ENCODE peak calls at places on chromosomes 6 and 20, in nine cellular contexts. L is foreskin fibroblast, D is stomach, O is psoas muscle, K is BJ, H is astrocyte, R is cardiac fibroblast, X is cardiac muscle cell, F is heart right ventricle. B is an unnamed sample.
A peak's percentile ranks its signal among the peaks of the same experiment; 100 is the strongest.

GRCh38 chr6:144176043-144176442 is 25.7 kb downstream of the STX11 start:
- DNase-seq in R (no peak), H (no peak), F (no peak), K (no peak), D (no peak), X (no peak), L (no peak), O (no peak), B (no peak)

GRCh38 chr6:66993272-66993671 is 1286.2 kb upstream of the EYS start:
- DNase-seq in K (no peak), L (no peak), X (no peak), O (no peak), D (no peak), H (no peak), F (no peak), R (peak; percentile 1), B (no peak)

GRCh38 chr20:50278377-50278683 is 87.7 kb downstream of the CEBPB start:
- DNase-seq in X (no peak), H (no peak), O (no peak), D (no peak), R (no peak), K (no peak), L (no peak), F (no peak), B (peak; percentile 53)

GRCh38 chr6:7642784-7643183 is 52.8 kb downstream of the SNRNP48 start:
- DNase-seq in F (no peak), R (no peak), K (no peak), X (no peak), L (no peak), D (no peak), H (no peak), O (no peak), B (no peak)

GRCh38 chr20:13231031-13231752 is 10.1 kb downstream of the ISM1 start:
- DNase-seq in X (no peak), F (no peak), O (no peak), L (peak; percentile 81), R (peak; percentile 9), H (no peak), D (no peak), K (peak; percentile 45), B (no peak)

GRCh38 chr20:63625771-63626423 is 1.0 kb downstream of the GMEB2 start:
- DNase-seq in K (no peak), X (peak; percentile 11), H (peak; percentile 36), L (no peak), O (no peak), R (peak; percentile 25), D (no peak), F (peak; percentile 34), B (peak; percentile 40)

GRCh38 chr6:156977527-156978291 is 200.5 kb downstream of the ARID1B start:
- DNase-seq in F (no peak), X (no peak), D (peak; percentile 46), H (peak; percentile 53), K (no peak), O (no peak), L (no peak), R (peak; percentile 58), B (no peak)

GRCh38 chr6:3390698-3391097 is 66.2 kb downstream of the SLC22A23 start:
- DNase-seq in D (peak; percentile 81), O (peak; percentile 79), X (no peak), R (peak; percentile 99), H (peak; percentile 97), K (no peak), L (peak; percentile 41), F (peak; percentile 56), B (peak; percentile 31)

GRCh38 chr6:34508425-34508824 is 42.5 kb downstream of the PACSIN1 start:
- DNase-seq in L (no peak), D (no peak), F (no peak), O (no peak), X (no peak), H (no peak), R (no peak), K (no peak), B (no peak)

GRCh38 chr6:147759088-147759487 is 250.6 kb downstream of the SAMD5 start:
- DNase-seq in X (no peak), R (no peak), K (peak; percentile 15), F (no peak), H (no peak), O (no peak), D (no peak), L (no peak), B (no peak)

GRCh38 chr20:35845561-35845960 is 73.7 kb downstream of the PHF20 start:
- DNase-seq in R (peak; percentile 79), H (peak; percentile 36), F (no peak), D (no peak), K (no peak), L (no peak), O (no peak), X (no peak), B (no peak)

GRCh38 chr6:166274739-166275370 is 33.3 kb downstream of the PRR18 start:
- DNase-seq in H (no peak), O (no peak), X (no peak), F (no peak), L (no peak), K (no peak), D (no peak), R (no peak), B (no peak)

GRCh38 chr20:60553095-60553494 is 594.9 kb downstream of the CDH26 start:
- DNase-seq in D (no peak), F (no peak), L (no peak), H (no peak), R (no peak), O (no peak), K (no peak), X (no peak), B (no peak)

DNA sequence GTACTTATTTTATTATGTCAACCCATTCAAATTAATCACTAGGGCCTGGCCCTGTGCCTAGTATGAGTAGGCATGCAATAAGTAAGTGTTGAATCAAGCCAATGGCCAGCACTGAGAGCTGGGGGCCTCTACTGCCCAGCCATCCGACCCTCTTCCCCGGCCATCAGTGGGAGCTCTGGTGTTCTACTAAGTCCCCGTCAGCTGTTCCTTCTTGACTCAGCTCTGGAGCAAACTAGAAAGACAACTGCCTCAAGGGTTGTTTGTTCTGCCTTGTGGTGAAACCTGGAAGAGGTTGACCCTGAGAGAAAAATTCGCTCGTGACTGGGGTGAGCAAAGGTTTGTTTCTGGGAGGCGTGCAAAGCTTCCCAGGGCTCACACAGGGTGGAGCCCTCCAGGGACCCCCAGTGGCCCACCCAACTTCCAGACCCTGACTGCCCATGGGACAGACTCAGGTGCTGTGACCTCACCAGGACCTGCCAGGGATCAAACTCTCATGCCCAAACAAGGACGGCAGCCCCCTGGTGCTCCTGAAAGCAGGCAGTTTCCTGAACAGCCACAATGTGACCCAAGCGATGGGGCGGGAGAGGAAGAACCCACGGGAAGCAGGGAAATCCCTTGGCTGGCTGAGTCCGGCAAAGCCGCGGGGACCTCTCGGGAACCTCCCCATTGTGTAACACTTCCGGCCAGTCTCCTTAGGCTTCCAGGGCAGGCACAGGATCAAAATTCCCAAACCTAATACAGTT is 50.4 kb downstream of the BANF2 start:
- DNase-seq in H (peak; percentile 51), O (peak; percentile 70), L (peak; percentile 30), R (peak; percentile 79), F (peak; percentile 74), K (no peak), X (no peak), D (peak; percentile 29), B (peak; percentile 76)
- H3K4me3 ChIP-seq in H (no peak overlapping the region), O (no peak overlapping the region), L (no peak overlapping the region), R (no peak overlapping the region), F (no peak overlapping the region), K (no peak overlapping the region), X (no peak overlapping the region), D (no peak overlapping the region), B (no peak overlapping the region)

DNA sequence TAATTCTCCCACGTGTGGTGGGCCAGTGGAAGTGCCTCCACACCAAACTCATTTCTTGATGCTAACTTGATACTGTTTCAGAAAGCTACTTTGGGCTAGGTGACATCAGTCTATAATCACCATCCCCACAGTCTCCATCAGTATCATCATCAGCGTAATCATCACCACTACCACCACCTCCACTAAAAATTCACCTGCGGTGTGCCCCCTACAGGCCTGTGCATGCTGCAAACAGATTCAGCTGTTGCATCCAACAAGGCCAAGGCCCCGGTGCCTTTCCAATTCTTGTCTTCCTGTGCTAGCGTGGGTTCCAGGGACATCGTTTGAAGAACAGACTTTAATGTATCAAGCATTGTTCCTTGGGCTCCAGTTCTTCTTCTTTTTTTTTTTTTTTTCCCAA is 201.3 kb upstream of the EXOC2 start:
- DNase-seq in H (no peak), L (no peak), O (no peak), D (no peak), X (no peak), K (no peak), F (no peak), R (no peak), B (no peak)
- TF ChIP-seq CTCF in H (no peak), L (peak; percentile 15), O (no peak), D (no peak), X (no peak), K (no peak), F (peak; percentile 21), R (no peak), B (peak; percentile 7)

GRCh38 chr6:28488916-28489365 is 26.7 kb downstream of the GPX6 start:
- DNase-seq in D (no peak), F (no peak), K (no peak), O (no peak), X (peak; percentile 32), R (peak; percentile 90), L (peak; percentile 69), H (peak; percentile 56), B (no peak)

GRCh38 chr6:28491984-28492317 is 23.6 kb downstream of the GPX6 start:
- DNase-seq in K (no peak), H (no peak), F (no peak), L (no peak), X (no peak), R (no peak), O (no peak), D (no peak), B (no peak)

GRCh38 chr6:28489366-28490190 is 26.0 kb downstream of the GPX6 start:
- DNase-seq in L (peak; percentile 69), F (no peak), O (peak; percentile 41), R (peak; percentile 88), D (peak; percentile 28), K (no peak), H (peak; percentile 67), X (peak; percentile 85), B (no peak)

GRCh38 chr6:28486988-28487742 is 28.4 kb downstream of the GPX6 start:
- DNase-seq in F (no peak), K (no peak), H (no peak), R (no peak), D (no peak), O (no peak), L (no peak), X (no peak), B (no peak)

GRCh38 chr6:28490191-28490890 is 25.3 kb downstream of the GPX6 start:
- DNase-seq in K (no peak), F (no peak), X (no peak), R (no peak), D (no peak), L (no peak), O (no peak), H (no peak), B (no peak)
- H3K4me3 ChIP-seq in K (peak overlapping the region; percentile 57), F (peak overlapping the region; percentile 49), X (peak overlapping the region; percentile 44), R (peak overlapping the region; percentile 63), D (peak overlapping the region; percentile 26), L (peak overlapping the region; percentile 59), O (peak overlapping the region; percentile 36), H (peak overlapping the region; percentile 68), B (no peak overlapping the region)

DNA sequence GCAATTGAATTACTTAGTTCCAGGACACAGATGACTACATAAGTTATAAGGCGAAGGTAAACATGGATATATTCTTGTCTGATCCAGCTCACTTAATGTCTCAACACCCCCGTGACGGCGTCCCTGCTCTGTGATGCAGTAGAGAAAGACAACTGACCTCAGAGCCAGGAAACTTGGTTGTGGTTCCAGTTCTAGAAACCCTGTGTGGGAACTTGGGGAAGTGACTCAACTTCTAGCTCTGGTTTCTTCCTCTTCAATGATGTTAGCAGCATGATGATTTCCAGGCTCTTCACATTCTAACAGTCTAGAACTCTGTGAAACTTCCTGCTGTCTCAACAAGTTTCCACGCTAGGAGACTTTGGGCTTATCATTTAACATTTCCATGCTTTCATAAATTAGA is 18.4 kb downstream of the LAMA4 start:
- DNase-seq in H (peak; percentile 78), K (no peak), D (no peak), X (no peak), O (no peak), L (peak; percentile 79), F (no peak), R (peak; percentile 98), B (no peak)
- TF ChIP-seq CTCF in H (no peak), K (no peak), D (no peak), X (no peak), O (no peak), L (no peak), F (no peak), R (no peak), B (no peak)

B was measured in right lobe of liver.